ENCODE peak calls at places on chromosomes 5 and 9, in five cellular contexts. P, B, D, L and F are unnamed samples.

GRCh38 chr5:139180850-139181785 is 17.1 kb downstream of the SIL1 start:
- DNase-seq in L (no peak), D (no peak), P (no peak), B (peak), F (no peak)

GRCh38 chr9:136722093-136722968 is 10.0 kb downstream of the DIPK1B start:
- DNase-seq in L (no peak), D (no peak), P (no peak), B (no peak), F (no peak)

GRCh38 chr5:143663872-143664271 is 148.1 kb upstream of the HMHB1 start:
- DNase-seq in D (no peak), P (no peak), B (no peak), L (no peak), F (no peak)

GRCh38 chr9:34452568-34452967 is 5.8 kb downstream of the FAM219A start:
- DNase-seq in D (no peak), L (no peak), P (no peak), B (no peak), F (no peak)

GRCh38 chr9:98652302-98652701 is 56.4 kb downstream of the GABBR2 start:
- DNase-seq in B (no peak), L (no peak), D (no peak), P (no peak), F (no peak)

GRCh38 chr5:167511-167910 is 23.8 kb upstream of the LRRC14B start:
- DNase-seq in D (no peak), B (no peak), P (no peak), L (no peak), F (no peak)

GRCh38 chr5:77724934-77725333 is 51.2 kb downstream of the TBCA start:
- DNase-seq in B (no peak), D (no peak), L (no peak), P (no peak), F (no peak)

GRCh38 chr9:94554439-94555331 is at the start of gene PCAT7:
- DNase-seq in B (peak), P (peak), L (peak), D (peak), F (peak)

GRCh38 chr9:89746385-89747116 is 141.7 kb downstream of the GADD45G start:
- DNase-seq in L (no peak), P (no peak), D (no peak), B (no peak), F (peak)

GRCh38 chr9:116365056-116365471 is 211.5 kb downstream of the PAPPA start:
- DNase-seq in D (no peak), P (no peak), B (no peak), L (peak), F (peak)

GRCh38 chr5:131281133-131281867 is 17.4 kb downstream of the CDC42SE2 start:
- DNase-seq in B (no peak), L (no peak), D (peak), P (peak), F (peak)

GRCh38 chr5:40652441-40653220 is 27.1 kb upstream of the PTGER4 start:
- DNase-seq in B (no peak), P (peak), D (peak), L (no peak), F (no peak)

GRCh38 chr5:116938488-116938887 is 363.9 kb upstream of the SEMA6A start:
- DNase-seq in D (no peak), B (no peak), P (no peak), L (peak), F (no peak)

GRCh38 chr9:90915693-90916092 is 114.1 kb downstream of the SYK start:
- DNase-seq in P (no peak), L (peak), B (peak), D (peak), F (peak)

GRCh38 chr5:181088289-181088688 is 42.7 kb downstream of the OR2V1 start:
- DNase-seq in P (no peak), D (no peak), L (peak), B (peak), F (no peak)

GRCh38 chr9:131915181-131915580 is 164.5 kb downstream of the MED27 start:
- DNase-seq in B (no peak), D (no peak), P (no peak), L (no peak), F (no peak)

GRCh38 chr9:5631021-5631420 is 2.1 kb downstream of the RIC1 start:
- DNase-seq in L (no peak), D (no peak), P (no peak), B (no peak), F (no peak)

GRCh38 chr5:104353371-104353770 is 790.8 kb upstream of the NUDT12 start:
- DNase-seq in D (no peak), L (no peak), B (no peak), P (no peak), F (no peak)

GRCh38 chr9:129385615-129385934 is 207.5 kb upstream of the IER5L start:
- DNase-seq in P (no peak), L (no peak), B (no peak), D (no peak), F (no peak)

GRCh38 chr5:37834542-37835399 is 5.1 kb downstream of the GDNF start:
- DNase-seq in B (no peak), D (no peak), P (no peak), L (peak), F (peak)

GRCh38 chr5:1029270-1029944 is 20.8 kb downstream of the NKD2 start:
- DNase-seq in P (no peak), D (no peak), L (no peak), B (no peak), F (no peak)

GRCh38 chr9:116175616-116176015 is 22.0 kb downstream of the PAPPA start:
- DNase-seq in L (no peak), B (no peak), P (no peak), D (no peak), F (no peak)

GRCh38 chr9:133960568-133961129 is 31.5 kb downstream of the VAV2 start:
- DNase-seq in D (no peak), B (no peak), P (no peak), L (no peak), F (no peak)

GRCh38 chr9:118961857-118962256 is 407.4 kb downstream of the BRINP1 start:
- DNase-seq in P (no peak), B (no peak), L (peak), D (no peak), F (peak)

GRCh38 chr9:127198587-127198986 is 66.0 kb upstream of the GARNL3 start:
- DNase-seq in B (no peak), P (no peak), D (no peak), L (no peak), F (no peak)

GRCh38 chr9:124280176-124280691 is 22.5 kb downstream of the NEK6 start:
- DNase-seq in B (no peak), P (no peak), L (no peak), D (no peak), F (peak)

GRCh38 chr5:176846335-176847140 is 36.2 kb downstream of the UNC5A start:
- DNase-seq in L (peak), B (peak), D (no peak), P (no peak), F (peak)

GRCh38 chr5:117318528-117318927 is 743.9 kb upstream of the SEMA6A start:
- DNase-seq in B (no peak), D (no peak), L (peak), P (no peak), F (no peak)

GRCh38 chr9:5958273-5958672 is 57.2 kb downstream of the RANBP6 start:
- DNase-seq in B (peak), L (no peak), D (no peak), P (no peak), F (no peak)

GRCh38 chr5:168592014-168592368 is 12.8 kb upstream of the PANK3 start:
- DNase-seq in L (no peak), B (no peak), P (no peak), D (no peak), F (peak)